ENCODE peak calls at places on chromosomes 13 and 19, in eight cellular contexts. K, M, A, S, X, Y, C and T are unnamed samples.

GRCh38 chr13:97018029-97018819 is 23.9 kb upstream of the OXGR1 start:
- DNase-seq in K (no peak), M (peak; percentile 35), A (peak; percentile 70), S (no peak), X (no peak), Y (peak; percentile 75), C (no peak), T (no peak)

GRCh38 chr19:10718205-10719196 is 622 bp downstream of the DNM2 start:
- DNase-seq in K (peak; percentile 55), M (no peak), A (peak; percentile 26), S (no peak), X (peak; percentile 82), Y (peak; percentile 51), C (peak; percentile 72), T (no peak)

GRCh38 chr13:79459906-79460305 is 21.0 kb upstream of the NDFIP2 start:
- DNase-seq in K (no peak), M (no peak), A (no peak), S (no peak), X (no peak), Y (no peak), C (no peak), T (no peak)

GRCh38 chr13:35704331-35704730 is 227.8 kb upstream of the MAB21L1 start:
- DNase-seq in K (no peak), M (no peak), A (no peak), S (no peak), X (no peak), Y (no peak), C (no peak), T (no peak)

GRCh38 chr13:20475927-20476691 is 49.5 kb downstream of the CRYL1 start:
- DNase-seq in K (no peak), M (no peak), A (no peak), S (no peak), X (no peak), Y (no peak), C (no peak), T (no peak)

GRCh38 chr13:98324105-98324504 is 147.0 kb upstream of the RNF113B start:
- DNase-seq in K (no peak), M (no peak), A (peak; percentile 66), S (peak; percentile 39), X (no peak), Y (peak; percentile 23), C (no peak), T (peak; percentile 65)

GRCh38 chr13:110911880-110912279 is 3.0 kb downstream of the ANKRD10 start:
- DNase-seq in K (no peak), M (no peak), A (no peak), S (no peak), X (no peak), Y (no peak), C (no peak), T (no peak)

GRCh38 chr13:32496574-32497160 is 41.9 kb downstream of the N4BP2L2 start:
- DNase-seq in K (no peak), M (no peak), A (no peak), S (no peak), X (no peak), Y (peak; percentile 28), C (no peak), T (no peak)

GRCh38 chr13:114122591-114123211 is 9.7 kb downstream of the RASA3 start:
- DNase-seq in K (no peak), M (no peak), A (no peak), S (no peak), X (no peak), Y (no peak), C (no peak), T (no peak)

GRCh38 chr19:10433131-10433536 is 12.8 kb downstream of the PDE4A start:
- DNase-seq in K (no peak), M (no peak), A (no peak), S (no peak), X (no peak), Y (no peak), C (no peak), T (no peak)

GRCh38 chr19:33406521-33407139 is 33.1 kb downstream of the CEBPG start:
- DNase-seq in K (peak; percentile 68), M (peak; percentile 85), A (peak; percentile 56), S (peak; percentile 71), X (peak; percentile 82), Y (peak; percentile 68), C (peak; percentile 88), T (peak; percentile 78)

GRCh38 chr19:55546822-55547614 is 1.7 kb upstream of the SBK3 start:
- DNase-seq in K (peak; percentile 86), M (peak; percentile 46), A (peak; percentile 94), S (peak; percentile 51), X (peak; percentile 91), Y (peak; percentile 92), C (peak; percentile 51), T (peak; percentile 91)

GRCh38 chr19:18523841-18524240 is 2.0 kb upstream of the ELL start:
- DNase-seq in K (no peak), M (no peak), A (no peak), S (no peak), X (no peak), Y (no peak), C (peak; percentile 27), T (no peak)

GRCh38 chr19:1132625-1133383 is 29.0 kb downstream of the GPX4 start:
- DNase-seq in K (no peak), M (no peak), A (peak; percentile 35), S (no peak), X (no peak), Y (peak; percentile 54), C (peak; percentile 56), T (no peak)

GRCh38 chr19:46806651-46807050 is 18.3 kb upstream of the SLC1A5 start:
- DNase-seq in K (no peak), M (no peak), A (no peak), S (no peak), X (no peak), Y (no peak), C (no peak), T (no peak)

GRCh38 chr19:18280247-18281081 is 958 bp downstream of the JUND start:
- DNase-seq in K (peak; percentile 85), M (peak; percentile 81), A (peak; percentile 66), S (peak; percentile 71), X (peak; percentile 92), Y (peak; percentile 78), C (peak; percentile 89), T (peak; percentile 81)

GRCh38 chr13:42002066-42002465 is 41.2 kb upstream of the VWA8 start:
- DNase-seq in K (no peak), M (no peak), A (no peak), S (no peak), X (no peak), Y (no peak), C (no peak), T (no peak)

GRCh38 chr13:69903081-69903480 is 204.5 kb upstream of the ATXN8OS start:
- DNase-seq in K (no peak), M (no peak), A (no peak), S (no peak), X (no peak), Y (no peak), C (no peak), T (no peak)

DNA sequence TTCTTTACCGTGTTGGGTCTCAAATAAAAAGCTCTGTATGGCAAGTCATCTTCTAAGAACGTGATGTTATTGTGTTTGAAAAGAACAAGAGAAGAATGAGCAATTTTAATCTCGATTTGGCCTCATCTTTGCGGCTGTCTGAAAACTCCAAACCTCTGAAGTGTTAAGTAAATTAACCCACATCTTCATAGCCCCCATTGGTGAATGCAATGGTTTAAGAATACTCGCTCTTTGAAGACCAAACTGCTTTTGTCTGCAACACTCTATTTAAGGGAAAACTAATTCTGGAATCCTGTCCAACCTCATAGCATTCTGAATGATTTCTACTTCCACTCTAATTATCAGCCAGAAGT is 56.9 kb upstream of the SCEL start:
- DNase-seq in K (no peak), M (no peak), A (no peak), S (no peak), X (no peak), Y (no peak), C (no peak), T (no peak)
- H3K4me3 ChIP-seq in K (peak overlapping the region; percentile 63), M (peak overlapping the region; percentile 28), A (peak overlapping the region; percentile 52), S (no peak overlapping the region), X (peak overlapping the region; percentile 46), Y (no peak overlapping the region), C (no peak overlapping the region), T (peak overlapping the region; percentile 41)

GRCh38 chr13:46286972-46287371 is 75.2 kb downstream of the LRRC63 start:
- DNase-seq in K (no peak), M (no peak), A (no peak), S (no peak), X (no peak), Y (no peak), C (no peak), T (no peak)

GRCh38 chr13:46289260-46289955 is 77.7 kb downstream of the LRRC63 start:
- DNase-seq in K (no peak), M (no peak), A (no peak), S (no peak), X (no peak), Y (no peak), C (no peak), T (no peak)

DNA sequence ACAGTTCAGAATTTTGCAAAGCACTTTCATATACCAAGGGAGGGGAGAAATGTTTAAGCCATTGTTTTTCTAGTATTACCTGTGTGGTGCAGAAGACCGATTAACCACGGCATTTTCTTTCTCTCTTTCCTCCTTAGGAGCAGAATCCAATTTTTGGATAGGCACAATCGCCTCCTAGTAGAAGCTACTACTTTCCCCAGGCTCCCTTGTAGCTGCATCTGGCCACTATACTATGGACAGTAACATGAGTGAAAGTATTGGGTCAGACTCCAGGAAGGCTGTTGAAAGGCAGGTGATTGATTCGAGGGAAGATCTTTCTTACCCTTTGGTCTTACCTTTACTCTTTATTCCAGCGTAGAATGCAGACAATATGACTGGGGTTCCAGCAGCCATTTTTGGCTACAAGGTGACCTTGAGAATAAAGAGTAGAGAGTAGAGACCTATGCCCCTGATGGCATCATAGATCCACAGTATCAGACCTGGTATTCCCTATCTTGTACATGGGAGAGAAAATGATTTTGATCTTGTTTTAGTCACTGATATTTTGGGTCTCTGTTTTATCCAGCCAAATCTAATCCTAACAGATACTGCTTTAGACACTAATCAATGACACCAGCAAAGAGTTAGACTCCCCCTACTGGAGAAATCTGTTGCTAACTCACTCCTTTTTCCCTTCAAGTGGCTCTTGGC is 77.0 kb downstream of the LRRC63 start:
- DNase-seq in K (no peak), M (no peak), A (peak; percentile 67), S (no peak), X (no peak), Y (peak; percentile 63), C (no peak), T (no peak)
- TF ChIP-seq CTCF in K (peak; percentile 21), M (peak; percentile 45), A (peak; percentile 94), S (no peak), X (peak; percentile 65), Y (peak; percentile 86), C (peak; percentile 24), T (peak; percentile 44)

GRCh38 chr19:48739400-48739825 is 997 bp downstream of the RASIP1 start:
- DNase-seq in K (no peak), M (no peak), A (no peak), S (no peak), X (no peak), Y (no peak), C (peak; percentile 50), T (no peak)
- H3K4me3 ChIP-seq in K (peak overlapping the region; percentile 68), M (peak overlapping the region; percentile 47), A (no peak overlapping the region), S (peak overlapping the region; percentile 45), X (peak overlapping the region; percentile 63), Y (peak overlapping the region; percentile 87), C (no peak overlapping the region), T (peak overlapping the region; percentile 55)

DNA sequence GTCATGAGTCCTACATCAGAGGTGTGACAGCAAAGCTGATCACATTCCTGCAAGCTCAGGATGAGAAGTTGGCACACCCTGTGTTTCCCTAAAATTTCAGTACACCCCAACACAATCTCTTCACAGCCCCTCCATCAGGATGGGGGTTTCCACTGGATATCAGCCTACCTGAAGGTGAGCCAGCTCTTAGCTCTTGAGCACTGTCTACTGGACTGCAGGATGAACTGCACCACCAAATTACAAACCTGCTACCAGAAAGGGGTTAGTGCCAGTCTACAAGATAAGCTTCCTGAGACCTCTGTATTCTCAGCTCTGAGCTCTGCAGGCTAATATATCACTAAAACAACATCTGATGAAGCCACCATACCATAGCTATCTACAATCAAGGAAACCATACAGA is 1616.2 kb upstream of the SPRY2 start:
- DNase-seq in K (no peak), M (no peak), A (no peak), S (no peak), X (no peak), Y (no peak), C (no peak), T (no peak)
- TF ChIP-seq CTCF in K (no peak), M (no peak), A (no peak), S (no peak), X (no peak), Y (no peak), C (no peak), T (no peak)